ENCODE peak calls at places on chromosomes 13 and 19, in nine cellular contexts. One of them, this sample, is unnamed.
A peak's percentile ranks its signal among the peaks of the same experiment; 100 is the strongest.

GRCh38 chr13:40191186-40191980 is 475.1 kb downstream of the FOXO1 start:
- DNase-seq in body of pancreas: no peak
- DNase-seq in sigmoid colon: no peak
- DNase-seq in ovary: no peak
- DNase-seq in K562: no peak
- DNase-seq in esophagus squamous epithelium: no peak
- DNase-seq in stomach: no peak
- DNase-seq in heart left ventricle: no peak
- DNase-seq in GM12878: no peak
- DNase-seq in this sample: no peak

GRCh38 chr19:38656171-38656981 is 8.9 kb downstream of the ACTN4 start:
- DNase-seq in body of pancreas: no peak
- DNase-seq in K562: no peak
- DNase-seq in stomach: no peak
- DNase-seq in ovary: no peak
- DNase-seq in heart left ventricle: no peak
- DNase-seq in GM12878: no peak
- DNase-seq in esophagus squamous epithelium: no peak
- DNase-seq in sigmoid colon: no peak
- DNase-seq in this sample: no peak

GRCh38 chr13:98535501-98536357 is 41.2 kb downstream of the STK24 start:
- DNase-seq in ovary: no peak
- DNase-seq in stomach: no peak
- DNase-seq in sigmoid colon: peak; percentile 38
- DNase-seq in body of pancreas: no peak
- DNase-seq in GM12878: no peak
- DNase-seq in heart left ventricle: no peak
- DNase-seq in K562: no peak
- DNase-seq in esophagus squamous epithelium: no peak
- DNase-seq in this sample: no peak

GRCh38 chr19:10135551-10136334 is 16.0 kb upstream of the EIF3G start:
- DNase-seq in sigmoid colon: no peak
- DNase-seq in GM12878: no peak
- DNase-seq in heart left ventricle: no peak
- DNase-seq in stomach: no peak
- DNase-seq in ovary: no peak
- DNase-seq in esophagus squamous epithelium: no peak
- DNase-seq in K562: no peak
- DNase-seq in body of pancreas: no peak
- DNase-seq in this sample: no peak

GRCh38 chr13:68056816-68057710 is 826.9 kb upstream of the PCDH9 start:
- DNase-seq in K562: no peak
- DNase-seq in heart left ventricle: no peak
- DNase-seq in ovary: no peak
- DNase-seq in body of pancreas: peak; percentile 14
- DNase-seq in GM12878: no peak
- DNase-seq in esophagus squamous epithelium: no peak
- DNase-seq in sigmoid colon: no peak
- DNase-seq in stomach: no peak
- DNase-seq in this sample: no peak

GRCh38 chr19:50975766-50976165 is 6.4 kb upstream of the KLK6 start:
- DNase-seq in esophagus squamous epithelium: no peak
- DNase-seq in stomach: no peak
- DNase-seq in body of pancreas: no peak
- DNase-seq in ovary: no peak
- DNase-seq in K562: no peak
- DNase-seq in heart left ventricle: no peak
- DNase-seq in sigmoid colon: no peak
- DNase-seq in GM12878: no peak
- DNase-seq in this sample: no peak

GRCh38 chr19:904545-904944 is 8.5 kb downstream of the R3HDM4 start:
- DNase-seq in stomach: no peak
- DNase-seq in heart left ventricle: no peak
- DNase-seq in ovary: no peak
- DNase-seq in body of pancreas: no peak
- DNase-seq in GM12878: no peak
- DNase-seq in sigmoid colon: no peak
- DNase-seq in esophagus squamous epithelium: no peak
- DNase-seq in K562: no peak
- DNase-seq in this sample: no peak

GRCh38 chr19:30046522-30046921 is 104.5 kb downstream of the URI1 start:
- DNase-seq in heart left ventricle: no peak
- DNase-seq in ovary: no peak
- DNase-seq in stomach: no peak
- DNase-seq in GM12878: peak; percentile 33
- DNase-seq in esophagus squamous epithelium: no peak
- DNase-seq in body of pancreas: no peak
- DNase-seq in K562: no peak
- DNase-seq in sigmoid colon: no peak
- DNase-seq in this sample: no peak

GRCh38 chr19:3563689-3564269 is 6.4 kb upstream of the MFSD12 start:
- DNase-seq in esophagus squamous epithelium: no peak
- DNase-seq in heart left ventricle: no peak
- DNase-seq in body of pancreas: no peak
- DNase-seq in K562: no peak
- DNase-seq in stomach: no peak
- DNase-seq in GM12878: no peak
- DNase-seq in sigmoid colon: no peak
- DNase-seq in ovary: no peak
- DNase-seq in this sample: no peak

GRCh38 chr19:32812571-32812970 is 57.0 kb downstream of the SLC7A9 start:
- DNase-seq in K562: no peak
- DNase-seq in stomach: no peak
- DNase-seq in GM12878: no peak
- DNase-seq in body of pancreas: no peak
- DNase-seq in ovary: no peak
- DNase-seq in sigmoid colon: no peak
- DNase-seq in heart left ventricle: no peak
- DNase-seq in esophagus squamous epithelium: no peak
- DNase-seq in this sample: no peak

GRCh38 chr19:49806613-49806946 is 6.5 kb downstream of the FUZ start:
- DNase-seq in stomach: no peak
- DNase-seq in esophagus squamous epithelium: no peak
- DNase-seq in sigmoid colon: no peak
- DNase-seq in GM12878: no peak
- DNase-seq in ovary: peak; percentile 36
- DNase-seq in K562: no peak
- DNase-seq in heart left ventricle: no peak
- DNase-seq in body of pancreas: no peak
- DNase-seq in this sample: no peak

GRCh38 chr13:59038824-59039223 is 1124.9 kb downstream of the DIAPH3 start:
- DNase-seq in sigmoid colon: no peak
- DNase-seq in heart left ventricle: no peak
- DNase-seq in stomach: no peak
- DNase-seq in esophagus squamous epithelium: no peak
- DNase-seq in body of pancreas: no peak
- DNase-seq in K562: no peak
- DNase-seq in GM12878: no peak
- DNase-seq in ovary: no peak
- DNase-seq in this sample: no peak

GRCh38 chr13:30466358-30466714 is 600 bp upstream of the HMGB1 start:
- DNase-seq in stomach: no peak
- DNase-seq in body of pancreas: no peak
- DNase-seq in heart left ventricle: no peak
- DNase-seq in sigmoid colon: no peak
- DNase-seq in K562: no peak
- DNase-seq in GM12878: no peak
- DNase-seq in ovary: no peak
- DNase-seq in esophagus squamous epithelium: no peak
- DNase-seq in this sample: no peak

GRCh38 chr13:71274923-71275593 is 591.9 kb downstream of the DACH1 start:
- DNase-seq in ovary: no peak
- DNase-seq in heart left ventricle: no peak
- DNase-seq in esophagus squamous epithelium: no peak
- DNase-seq in body of pancreas: no peak
- DNase-seq in GM12878: peak; percentile 32
- DNase-seq in sigmoid colon: no peak
- DNase-seq in K562: no peak
- DNase-seq in stomach: no peak
- DNase-seq in this sample: no peak

DNA sequence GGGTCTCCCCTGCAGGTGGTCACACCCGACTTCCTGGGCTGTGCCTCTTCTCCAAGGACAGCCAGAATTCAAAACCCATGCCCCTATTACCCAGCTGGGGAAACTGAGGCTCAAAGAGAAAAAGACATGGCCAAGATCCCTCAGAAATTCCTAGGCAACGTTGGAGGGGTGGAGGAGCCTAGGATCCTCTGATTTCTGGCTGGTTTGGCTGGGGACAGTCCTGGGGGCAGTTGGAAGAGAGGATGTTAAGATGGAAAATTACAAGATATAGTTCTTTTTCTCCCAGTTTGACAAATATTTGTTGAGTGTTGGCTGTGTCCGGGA is 2.4 kb downstream of the VASP start:
- DNase-seq in sigmoid colon: no peak
- DNase-seq in body of pancreas: no peak
- DNase-seq in stomach: no peak
- DNase-seq in GM12878: no peak
- DNase-seq in esophagus squamous epithelium: no peak
- DNase-seq in ovary: no peak
- DNase-seq in K562: no peak
- DNase-seq in heart left ventricle: no peak
- DNase-seq in this sample: no peak
- H3K27ac ChIP-seq in sigmoid colon: peak overlapping the region; percentile 94
- H3K27ac ChIP-seq in body of pancreas: peak overlapping the region; percentile 90
- H3K27ac ChIP-seq in stomach: peak overlapping the region; percentile 96
- H3K27ac ChIP-seq in GM12878: peak overlapping the region; percentile 98
- H3K27ac ChIP-seq in esophagus squamous epithelium: peak overlapping the region; percentile 94
- H3K27ac ChIP-seq in ovary: peak overlapping the region; percentile 23
- H3K27ac ChIP-seq in K562: peak overlapping the region; percentile 98
- H3K27ac ChIP-seq in heart left ventricle: peak overlapping the region; percentile 85
- H3K27ac ChIP-seq in this sample: peak overlapping the region; percentile 83

GRCh38 chr19:12692960-12693359 is 3.5 kb downstream of the FBXW9 start:
- DNase-seq in esophagus squamous epithelium: no peak
- DNase-seq in sigmoid colon: no peak
- DNase-seq in heart left ventricle: no peak
- DNase-seq in GM12878: no peak
- DNase-seq in body of pancreas: no peak
- DNase-seq in stomach: no peak
- DNase-seq in ovary: no peak
- DNase-seq in K562: no peak
- DNase-seq in this sample: no peak

GRCh38 chr19:12689581-12690216 is 1.9 kb downstream of the GNG14 start:
- DNase-seq in K562: no peak
- DNase-seq in esophagus squamous epithelium: no peak
- DNase-seq in GM12878: no peak
- DNase-seq in heart left ventricle: no peak
- DNase-seq in stomach: no peak
- DNase-seq in body of pancreas: no peak
- DNase-seq in ovary: no peak
- DNase-seq in sigmoid colon: no peak
- DNase-seq in this sample: no peak

GRCh38 chr19:12685831-12686230 is 2.0 kb upstream of the GNG14 start:
- DNase-seq in body of pancreas: no peak
- DNase-seq in esophagus squamous epithelium: no peak
- DNase-seq in heart left ventricle: no peak
- DNase-seq in ovary: no peak
- DNase-seq in sigmoid colon: no peak
- DNase-seq in GM12878: no peak
- DNase-seq in K562: no peak
- DNase-seq in stomach: no peak
- DNase-seq in this sample: no peak

GRCh38 chr19:12687496-12688196 is at the start of gene GNG14:
- DNase-seq in ovary: no peak
- DNase-seq in GM12878: no peak
- DNase-seq in esophagus squamous epithelium: no peak
- DNase-seq in stomach: no peak
- DNase-seq in sigmoid colon: no peak
- DNase-seq in body of pancreas: no peak
- DNase-seq in heart left ventricle: no peak
- DNase-seq in K562: no peak
- DNase-seq in this sample: no peak

DNA sequence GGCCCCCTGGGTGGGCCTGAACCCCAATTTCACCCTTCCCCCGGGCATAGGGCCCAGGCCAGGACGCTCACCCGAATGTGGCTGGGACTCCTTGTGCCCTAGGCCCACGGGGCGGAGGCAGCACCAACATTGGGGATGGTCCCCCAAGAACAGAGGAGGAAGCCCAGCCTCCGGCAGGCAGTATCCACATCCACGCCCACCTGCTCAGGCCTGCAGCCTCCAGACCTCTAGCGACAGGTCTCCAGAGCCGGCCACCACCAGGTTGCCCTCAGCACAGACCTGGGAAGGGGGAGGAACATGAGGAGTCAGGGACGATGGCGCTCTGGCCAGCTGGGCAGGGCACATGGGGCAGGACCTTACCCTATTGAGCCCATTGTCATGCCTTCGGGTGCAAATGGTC is 1.2 kb downstream of the GNG14 start:
- DNase-seq in stomach: no peak
- DNase-seq in heart left ventricle: no peak
- DNase-seq in ovary: no peak
- DNase-seq in K562: no peak
- DNase-seq in esophagus squamous epithelium: no peak
- DNase-seq in sigmoid colon: no peak
- DNase-seq in body of pancreas: no peak
- DNase-seq in GM12878: no peak
- DNase-seq in this sample: no peak
- H3K36me3 ChIP-seq in stomach: no peaks in the 10 kb centered on the region
- H3K36me3 ChIP-seq in heart left ventricle: no peaks in the 10 kb centered on the region
- H3K36me3 ChIP-seq in ovary: no peaks in the 10 kb centered on the region
- H3K36me3 ChIP-seq in K562: peaks cover 41% of the 10 kb centered on the region
- H3K36me3 ChIP-seq in esophagus squamous epithelium: no peaks in the 10 kb centered on the region
- H3K36me3 ChIP-seq in sigmoid colon: no peaks in the 10 kb centered on the region
- H3K36me3 ChIP-seq in body of pancreas: no peaks in the 10 kb centered on the region
- H3K36me3 ChIP-seq in GM12878: no peaks in the 10 kb centered on the region
- H3K36me3 ChIP-seq in this sample: no peaks in the 10 kb centered on the region

DNA sequence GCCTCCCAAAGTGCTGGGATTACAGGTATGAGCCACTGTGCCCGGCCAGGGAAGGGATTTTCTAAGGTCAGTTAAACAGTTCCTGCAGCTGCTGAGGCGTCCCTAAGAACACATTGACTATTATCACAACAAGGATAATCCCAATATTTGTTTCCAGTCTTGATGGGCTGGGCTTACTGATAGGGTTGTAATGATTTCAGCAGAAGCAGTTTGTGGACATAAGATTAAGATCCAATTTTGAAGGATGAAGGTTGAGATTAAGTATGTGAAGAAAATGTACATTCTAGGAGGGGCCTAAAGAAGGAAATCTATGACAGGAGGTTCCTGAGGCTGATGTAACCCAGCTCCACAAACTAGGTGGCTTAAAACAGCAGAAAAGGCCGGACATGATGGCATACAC is 10.7 kb upstream of the CCDC124 start:
- DNase-seq in body of pancreas: no peak
- DNase-seq in ovary: no peak
- DNase-seq in stomach: no peak
- DNase-seq in sigmoid colon: no peak
- DNase-seq in GM12878: no peak
- DNase-seq in K562: no peak
- DNase-seq in heart left ventricle: no peak
- DNase-seq in esophagus squamous epithelium: no peak
- DNase-seq in this sample: no peak
- TF ChIP-seq POLR2A in body of pancreas: no peak
- TF ChIP-seq POLR2A in ovary: no peak
- TF ChIP-seq POLR2A in stomach: no peak
- TF ChIP-seq POLR2A in sigmoid colon: no peak
- TF ChIP-seq POLR2A in GM12878: no peak
- TF ChIP-seq POLR2A in K562: no peak
- TF ChIP-seq POLR2A in heart left ventricle: no peak
- TF ChIP-seq POLR2A in esophagus squamous epithelium: no peak
- TF ChIP-seq POLR2A in this sample: no peak

DNA sequence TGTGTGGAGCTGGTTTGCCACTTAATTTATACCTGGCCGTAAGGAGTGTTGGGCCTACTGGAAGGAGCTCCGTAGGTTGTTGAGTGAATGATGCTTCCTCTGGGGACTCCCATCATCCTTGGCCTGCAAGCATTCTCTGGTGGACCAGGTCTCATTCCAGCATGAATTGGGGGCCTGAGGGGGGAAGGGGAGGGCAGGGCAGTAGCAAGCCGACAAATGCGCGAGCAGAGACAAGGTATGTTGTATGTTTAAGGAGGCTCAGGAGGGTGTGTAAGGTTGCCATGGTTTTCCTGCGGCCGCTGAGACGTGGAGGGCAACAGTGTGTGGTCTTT is 730 bp downstream of the ZNF264 start:
- DNase-seq in GM12878: no peak
- DNase-seq in ovary: no peak
- DNase-seq in sigmoid colon: no peak
- DNase-seq in K562: no peak
- DNase-seq in esophagus squamous epithelium: no peak
- DNase-seq in heart left ventricle: no peak
- DNase-seq in body of pancreas: no peak
- DNase-seq in stomach: no peak
- DNase-seq in this sample: no peak
- H3K27ac ChIP-seq in GM12878: peak overlapping the region; percentile 73
- H3K27ac ChIP-seq in ovary: peak overlapping the region; percentile 70
- H3K27ac ChIP-seq in sigmoid colon: peak overlapping the region; percentile 82
- H3K27ac ChIP-seq in K562: peak overlapping the region; percentile 70
- H3K27ac ChIP-seq in esophagus squamous epithelium: peak overlapping the region; percentile 91
- H3K27ac ChIP-seq in heart left ventricle: peak overlapping the region; percentile 64
- H3K27ac ChIP-seq in body of pancreas: peak overlapping the region; percentile 77
- H3K27ac ChIP-seq in stomach: peak overlapping the region; percentile 90
- H3K27ac ChIP-seq in this sample: peak overlapping the region; percentile 86

This sample was measured in uterus.